ENCODE peak calls at places on chromosomes 1 and 21, in ten cellular contexts. V, A, F, Q, R, C, I, O, B and M are unnamed samples. For H3K4me1, the result is how much of the 10 kb centered on the place peaks cover.

GRCh38 chr1:214590696-214591095 is 12.3 kb upstream of the CENPF start:
- DNase-seq in V (no peak), A (no peak), F (no peak), Q (no peak), R (no peak), C (no peak), I (no peak), O (no peak), B (no peak), M (no peak)

GRCh38 chr1:238401138-238401537 is 510.4 kb upstream of the ZP4 start:
- DNase-seq in V (no peak), A (no peak), F (no peak), Q (no peak), R (no peak), C (no peak), I (no peak), O (no peak), B (no peak), M (no peak)

GRCh38 chr1:162381383-162381782 is at the start of gene C1orf226:
- DNase-seq in V (no peak), A (no peak), F (no peak), Q (no peak), R (no peak), C (no peak), I (peak), O (no peak), B (no peak), M (no peak)

GRCh38 chr1:81467433-81467832 is 333.3 kb upstream of the ADGRL2 start:
- DNase-seq in V (no peak), A (no peak), F (no peak), Q (no peak), R (no peak), C (no peak), I (no peak), O (no peak), B (no peak), M (no peak)

GRCh38 chr1:18649713-18650370 is 19.2 kb downstream of the PAX7 start:
- DNase-seq in V (no peak), A (no peak), F (no peak), Q (no peak), R (no peak), C (no peak), I (no peak), O (no peak), B (peak), M (no peak)

GRCh38 chr1:16009678-16010077 is 5.6 kb downstream of the SRARP start:
- DNase-seq in V (no peak), A (no peak), F (no peak), Q (no peak), R (no peak), C (no peak), I (no peak), O (no peak), B (no peak), M (no peak)

GRCh38 chr1:36759355-36759754 is 275.0 kb downstream of the GRIK3 start:
- DNase-seq in V (no peak), A (no peak), F (no peak), Q (no peak), R (no peak), C (no peak), I (no peak), O (no peak), B (no peak), M (no peak)

GRCh38 chr1:87331319-87332269 is 2.9 kb downstream of the LMO4 start:
- DNase-seq in V (peak), A (peak), F (no peak), Q (peak), R (peak), C (peak), I (peak), O (no peak), B (peak), M (peak)

GRCh38 chr21:35508389-35508888 is 459.3 kb upstream of the RUNX1 start:
- DNase-seq in V (peak), A (no peak), F (no peak), Q (peak), R (peak), C (peak), I (no peak), O (peak), B (no peak), M (no peak)

GRCh38 chr1:65717815-65718454 is 74.8 kb upstream of the PDE4B start:
- DNase-seq in V (no peak), A (no peak), F (no peak), Q (no peak), R (no peak), C (no peak), I (no peak), O (no peak), B (peak), M (no peak)

GRCh38 chr1:165129568-165130164 is 226.8 kb downstream of the LMX1A start:
- DNase-seq in V (peak), A (no peak), F (no peak), Q (peak), R (peak), C (peak), I (peak), O (peak), B (peak), M (peak)

GRCh38 chr21:41235214-41235613 is 67.3 kb downstream of the BACE2 start:
- DNase-seq in V (no peak), A (no peak), F (no peak), Q (no peak), R (no peak), C (no peak), I (no peak), O (no peak), B (no peak), M (no peak)

GRCh38 chr1:5286244-5286643 is 631.8 kb downstream of the AJAP1 start:
- DNase-seq in V (no peak), A (no peak), F (no peak), Q (peak), R (no peak), C (no peak), I (no peak), O (peak), B (peak), M (no peak)

GRCh38 chr1:20834780-20835179 is 47.7 kb upstream of the HP1BP3 start:
- DNase-seq in V (no peak), A (no peak), F (no peak), Q (no peak), R (no peak), C (no peak), I (no peak), O (no peak), B (no peak), M (no peak)

GRCh38 chr1:167863921-167864279 is 50.0 kb downstream of the ADCY10 start:
- DNase-seq in V (no peak), A (no peak), F (no peak), Q (no peak), R (no peak), C (no peak), I (no peak), O (no peak), B (no peak), M (no peak)

GRCh38 chr1:244406337-244406736 is 45.4 kb downstream of the ADSS2 start:
- DNase-seq in V (no peak), A (no peak), F (no peak), Q (no peak), R (no peak), C (no peak), I (no peak), O (no peak), B (no peak), M (no peak)

GRCh38 chr1:20701847-20702246 is 16.0 kb downstream of the KIF17 start:
- DNase-seq in V (no peak), A (no peak), F (no peak), Q (no peak), R (no peak), C (no peak), I (no peak), O (no peak), B (no peak), M (no peak)

GRCh38 chr1:113226118-113226517 is 153.1 kb downstream of the LRIG2 start:
- DNase-seq in V (no peak), A (no peak), F (no peak), Q (peak), R (no peak), C (no peak), I (no peak), O (no peak), B (no peak), M (no peak)

GRCh38 chr1:219812491-219813221 is 115.7 kb downstream of the SLC30A10 start:
- DNase-seq in V (no peak), A (no peak), F (peak), Q (no peak), R (peak), C (peak), I (peak), O (peak), B (peak), M (peak)

GRCh38 chr1:153612755-153613331 is at the start of gene S100A16:
- DNase-seq in V (peak), A (peak), F (no peak), Q (peak), R (peak), C (peak), I (peak), O (no peak), B (no peak), M (no peak)

GRCh38 chr1:83318361-83318760 is 680.6 kb downstream of the TTLL7 start:
- DNase-seq in V (no peak), A (no peak), F (no peak), Q (no peak), R (no peak), C (no peak), I (no peak), O (no peak), B (no peak), M (no peak)

GRCh38 chr1:200040516-200041138 is 13.1 kb downstream of the NR5A2 start:
- DNase-seq in V (no peak), A (no peak), F (no peak), Q (peak), R (no peak), C (no peak), I (no peak), O (no peak), B (no peak), M (no peak)

GRCh38 chr1:47477595-47478080 is 39.8 kb downstream of the FOXD2 start:
- DNase-seq in V (no peak), A (no peak), F (no peak), Q (peak), R (no peak), C (no peak), I (no peak), O (no peak), B (no peak), M (no peak)
- TF ChIP-seq CTCF in V (no peak), A (no peak), F (no peak), Q (no peak), R (no peak), C (no peak), I (no peak), O (no peak), B (no peak), M (no peak)

GRCh38 chr1:54357967-54358366 is 48.2 kb downstream of the SSBP3 start:
- DNase-seq in V (no peak), A (no peak), F (no peak), Q (no peak), R (no peak), C (no peak), I (no peak), O (no peak), B (no peak), M (no peak)

GRCh38 chr1:54353959-54354358 is 52.2 kb downstream of the SSBP3 start:
- DNase-seq in V (no peak), A (no peak), F (no peak), Q (no peak), R (no peak), C (no peak), I (no peak), O (no peak), B (no peak), M (no peak)

GRCh38 chr1:54354899-54355298 is 51.3 kb downstream of the SSBP3 start:
- DNase-seq in V (no peak), A (no peak), F (no peak), Q (no peak), R (peak), C (no peak), I (no peak), O (no peak), B (no peak), M (no peak)

GRCh38 chr1:54356680-54357147 is 49.5 kb downstream of the SSBP3 start:
- DNase-seq in V (no peak), A (peak), F (no peak), Q (no peak), R (no peak), C (no peak), I (no peak), O (peak), B (no peak), M (no peak)

DNA sequence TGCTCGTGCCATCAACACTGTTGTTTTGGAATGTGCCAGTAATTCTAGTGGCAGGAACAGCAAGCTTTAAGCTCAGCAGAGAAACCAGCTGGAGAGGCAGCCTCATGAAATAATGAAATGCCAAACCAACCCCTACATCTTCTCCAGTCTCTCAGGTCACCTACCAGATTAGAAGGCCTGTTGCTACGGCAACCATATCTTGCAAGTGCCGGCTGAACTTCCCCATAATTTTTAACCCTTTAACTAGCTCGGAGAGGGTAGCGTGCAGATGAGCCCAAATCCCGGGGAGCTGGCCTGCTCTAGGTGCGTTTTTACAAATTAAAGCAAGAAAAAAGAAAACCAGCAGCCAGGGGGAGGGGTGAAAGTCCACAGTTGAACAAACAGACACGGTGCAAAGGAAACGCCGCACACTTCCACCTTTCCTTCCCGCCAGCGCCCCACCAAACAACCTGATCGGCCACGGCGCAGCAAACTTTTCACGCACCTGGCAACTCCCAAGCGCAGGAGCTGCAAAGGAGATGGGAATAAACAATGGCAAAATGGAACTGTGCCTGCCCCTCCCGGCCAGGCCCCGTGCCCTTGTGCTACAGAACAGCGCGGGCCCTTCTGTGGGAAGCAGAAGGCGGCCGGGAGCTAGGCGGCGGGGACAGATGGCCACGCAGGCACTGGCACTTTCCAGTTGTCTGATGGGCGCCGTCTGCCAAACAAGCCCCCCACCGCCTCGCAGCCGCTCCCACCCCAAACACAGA is 50.1 kb downstream of the SSBP3 start:
- DNase-seq in V (no peak), A (no peak), F (no peak), Q (peak), R (no peak), C (no peak), I (no peak), O (peak), B (peak), M (peak)
- H3K4me1 ChIP-seq in V (under half), A (half or more), F (under half), Q (under half), R (half or more), C (half or more), I (under half), O (under half), B (under half), M (under half)

GRCh38 chr1:230772457-230773395 is 25.5 kb downstream of the CAPN9 start:
- DNase-seq in V (no peak), A (no peak), F (no peak), Q (peak), R (peak), C (peak), I (peak), O (peak), B (peak), M (peak)
- TF ChIP-seq CTCF in V (peak), A (no peak), F (peak), Q (no peak), R (peak), C (peak), I (peak), O (peak), B (peak), M (peak)

GRCh38 chr1:206465951-206466350 is 4.3 kb upstream of the IKBKE start:
- DNase-seq in V (no peak), A (no peak), F (no peak), Q (no peak), R (no peak), C (no peak), I (no peak), O (no peak), B (no peak), M (no peak)

GRCh38 chr1:206463911-206464310 is 6.4 kb upstream of the IKBKE start:
- DNase-seq in V (no peak), A (no peak), F (no peak), Q (no peak), R (no peak), C (no peak), I (no peak), O (no peak), B (no peak), M (no peak)

GRCh38 chr1:206463137-206463536 is 7.1 kb upstream of the IKBKE start:
- DNase-seq in V (no peak), A (no peak), F (no peak), Q (no peak), R (no peak), C (no peak), I (no peak), O (no peak), B (no peak), M (no peak)

GRCh38 chr1:206466840-206467649 is 3.2 kb upstream of the IKBKE start:
- DNase-seq in V (no peak), A (no peak), F (no peak), Q (no peak), R (no peak), C (no peak), I (no peak), O (no peak), B (no peak), M (no peak)

DNA sequence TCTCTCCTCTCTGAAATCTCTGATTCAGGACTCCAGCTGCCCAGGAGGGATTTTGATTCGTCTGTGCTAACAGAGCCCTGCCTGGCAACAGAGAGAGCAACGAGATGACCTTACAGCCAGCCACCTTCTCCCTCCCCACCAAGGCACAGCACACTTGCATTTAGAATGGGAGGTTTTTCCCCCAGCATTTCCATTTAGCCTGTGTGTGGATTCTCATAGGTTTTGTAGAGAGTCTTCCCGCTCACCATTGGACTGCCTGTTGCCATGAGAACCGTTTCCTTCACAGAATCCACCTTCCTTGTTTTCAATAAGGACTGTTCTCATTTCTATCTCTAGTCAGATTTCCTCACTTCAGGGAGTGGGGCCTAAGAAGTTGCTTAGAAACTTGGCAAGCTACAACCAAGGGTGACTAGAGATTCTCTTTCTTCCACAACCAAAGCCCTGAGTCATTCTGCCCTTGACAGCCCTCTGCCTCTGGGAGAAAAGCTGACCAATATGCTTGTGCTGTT is 5.8 kb upstream of the IKBKE start:
- DNase-seq in V (no peak), A (no peak), F (no peak), Q (no peak), R (peak), C (no peak), I (no peak), O (no peak), B (no peak), M (no peak)
- H3K4me1 ChIP-seq in V (under half), A (under half), F (under half), Q (under half), R (under half), C (under half), I (under half), O (under half), B (under half), M (under half)

GRCh38 chr1:209850342-209850979 is 22.7 kb downstream of the UTP25 start:
- DNase-seq in V (no peak), A (no peak), F (no peak), Q (peak), R (peak), C (peak), I (peak), O (peak), B (peak), M (peak)
- TF ChIP-seq CTCF in V (peak), A (no peak), F (peak), Q (no peak), R (peak), C (peak), I (peak), O (peak), B (peak), M (peak)

DNA sequence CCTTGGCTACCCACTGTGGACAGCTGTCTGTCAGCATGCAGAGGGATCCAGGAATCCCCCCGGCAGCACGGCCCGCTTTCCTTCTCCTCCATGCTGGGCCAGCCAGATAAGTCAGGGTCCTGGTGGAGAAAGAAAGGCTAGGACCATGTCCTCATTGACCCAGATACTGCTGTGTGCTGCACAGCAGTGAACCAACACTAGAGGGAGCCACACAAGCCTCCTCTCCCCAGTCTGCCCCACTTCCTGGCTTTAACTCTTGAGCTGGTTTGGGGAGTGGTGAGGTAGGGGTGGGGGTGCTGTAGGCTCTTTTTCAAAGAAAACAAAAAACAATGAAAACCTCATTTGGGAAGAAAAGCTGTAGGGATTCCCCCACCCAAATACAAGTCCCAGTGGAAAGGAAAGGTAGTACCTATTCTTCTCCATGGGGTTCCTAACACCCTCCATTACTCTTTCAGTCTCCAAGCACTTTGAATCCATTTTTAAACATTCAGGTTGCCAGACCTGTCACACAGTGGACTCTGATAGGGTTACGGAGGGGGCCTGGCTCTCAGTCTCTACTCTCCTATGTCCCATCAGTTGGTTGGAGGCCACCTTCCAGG is 84.9 kb upstream of the CD1D start:
- DNase-seq in V (no peak), A (no peak), F (peak), Q (peak), R (peak), C (no peak), I (peak), O (peak), B (peak), M (no peak)
- H3K4me1 ChIP-seq in V (under half), A (under half), F (under half), Q (under half), R (under half), C (under half), I (under half), O (under half), B (under half), M (under half)

DNA sequence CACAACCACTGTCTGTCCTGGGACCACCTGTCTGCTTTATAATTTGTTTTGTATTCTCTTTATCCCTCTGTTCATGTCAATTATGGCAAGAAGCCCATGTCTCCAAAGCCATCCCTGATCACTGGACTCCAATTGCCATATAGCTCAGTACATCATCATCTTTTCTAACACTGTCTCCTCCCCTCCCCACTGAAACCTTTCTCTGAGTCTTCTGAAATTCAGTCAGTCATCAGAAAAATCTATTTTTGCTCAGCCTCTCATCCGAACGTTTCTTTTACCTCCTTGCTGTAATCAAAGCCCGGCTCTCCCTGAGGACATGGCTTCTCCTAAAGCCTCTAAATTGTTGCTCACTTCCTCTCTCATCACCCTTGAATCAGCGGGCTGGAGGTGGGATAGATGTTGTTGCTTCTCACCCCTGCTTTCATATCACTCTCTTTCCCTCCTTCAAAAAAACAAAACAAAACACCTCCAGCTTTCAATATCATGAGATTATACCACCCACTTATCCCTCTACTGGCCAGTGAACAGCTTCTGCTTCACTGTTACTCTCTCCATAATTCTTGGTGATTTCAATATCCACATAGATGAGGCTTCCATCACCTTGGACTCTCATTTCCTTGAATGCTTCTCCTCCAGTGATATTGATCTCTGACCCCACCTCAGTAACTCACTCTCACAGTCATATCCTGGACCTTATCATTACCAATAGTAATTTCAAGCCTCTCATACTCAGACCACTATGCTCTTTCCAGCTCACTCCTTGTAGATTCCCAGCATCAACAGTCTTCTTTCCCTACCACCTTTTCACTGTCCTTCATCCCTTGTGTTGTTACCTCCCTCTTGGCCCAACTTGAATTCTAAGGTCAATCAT is 27.8 kb downstream of the RAB3B start:
- DNase-seq in V (no peak), A (no peak), F (no peak), Q (no peak), R (no peak), C (no peak), I (no peak), O (no peak), B (no peak), M (no peak)
- TF ChIP-seq CTCF in V (no peak), A (no peak), F (no peak), Q (no peak), R (no peak), C (no peak), I (no peak), O (no peak), B (no peak), M (no peak)